ENCODE peak calls at places on chromosomes 2 and 18, in seven cellular contexts. J, H, X, D, Q, F and S are unnamed samples.

GRCh38 chr2:175233135-175233719 is 51.7 kb upstream of the ATP5MC3 start:
- DNase-seq in Q (no peak), D (no peak), H (no peak), F (no peak), J (no peak), X (no peak), S (no peak)

GRCh38 chr2:183179156-183179555 is 54.9 kb downstream of the NUP35 start:
- DNase-seq in J (no peak), Q (no peak), D (no peak), F (no peak), X (no peak), H (no peak), S (no peak)

GRCh38 chr18:7572837-7573236 is 5.7 kb downstream of the PTPRM start:
- DNase-seq in D (no peak), J (no peak), H (no peak), F (no peak), Q (no peak), X (no peak), S (no peak)

GRCh38 chr2:172086349-172087190 is 1.3 kb downstream of the DLX1 start:
- DNase-seq in Q (peak; percentile 57), X (peak; percentile 45), H (no peak), F (peak; percentile 24), D (no peak), J (no peak), S (no peak)

GRCh38 chr2:11583203-11583752 is 49.4 kb downstream of the GREB1 start:
- DNase-seq in J (no peak), F (no peak), H (no peak), Q (no peak), X (no peak), D (no peak), S (no peak)

GRCh38 chr2:235719146-235719942 is 225.5 kb downstream of the AGAP1 start:
- DNase-seq in X (no peak), D (no peak), H (no peak), F (no peak), Q (no peak), J (no peak), S (no peak)

GRCh38 chr2:66576381-66577330 is 141.7 kb downstream of the MEIS1 start:
- DNase-seq in D (peak; percentile 14), F (no peak), H (peak; percentile 35), J (no peak), Q (no peak), X (no peak), S (peak; percentile 28)

GRCh38 chr18:13501896-13502295 is 224.5 kb downstream of the FAM210A start:
- DNase-seq in H (no peak), X (no peak), F (no peak), J (no peak), Q (no peak), D (no peak), S (no peak)

GRCh38 chr2:3282056-3282998 is 95.3 kb downstream of the EIPR1 start:
- DNase-seq in D (no peak), H (peak; percentile 70), F (no peak), X (no peak), Q (no peak), J (peak; percentile 59), S (no peak)

GRCh38 chr18:62071071-62071470 is 115.8 kb downstream of the PIGN start:
- DNase-seq in F (no peak), Q (no peak), X (no peak), H (no peak), J (no peak), D (no peak), S (no peak)

GRCh38 chr2:11762031-11762430 is 15.6 kb downstream of the LPIN1 start:
- DNase-seq in D (no peak), F (no peak), X (no peak), Q (no peak), H (no peak), J (no peak), S (no peak)

GRCh38 chr2:9164112-9164608 is 42.5 kb upstream of the ASAP2 start:
- DNase-seq in F (no peak), Q (no peak), X (no peak), D (no peak), H (no peak), J (no peak), S (no peak)

GRCh38 chr2:71814885-71815284 is 332.8 kb downstream of the CYP26B1 start:
- DNase-seq in F (no peak), Q (no peak), H (no peak), X (no peak), D (no peak), J (no peak), S (no peak)

GRCh38 chr2:160207804-160208661 is 8.0 kb upstream of the ITGB6 start:
- DNase-seq in J (peak; percentile 74), D (peak; percentile 90), Q (peak; percentile 76), F (no peak), H (peak; percentile 66), X (no peak), S (peak; percentile 87)

GRCh38 chr2:136235451-136236418 is 117.8 kb upstream of the CXCR4 start:
- DNase-seq in H (no peak), X (no peak), J (no peak), D (no peak), F (no peak), Q (no peak), S (peak; percentile 62)

GRCh38 chr2:164890533-164890932 is 48.9 kb upstream of the COBLL1 start:
- DNase-seq in D (no peak), H (no peak), X (no peak), F (no peak), J (no peak), Q (no peak), S (no peak)

GRCh38 chr2:23015651-23016050 is 369.3 kb upstream of the KLHL29 start:
- DNase-seq in D (no peak), H (no peak), F (no peak), Q (no peak), X (no peak), J (no peak), S (no peak)

GRCh38 chr2:212842544-212843185 is 304.1 kb upstream of the ERBB4 start:
- DNase-seq in X (no peak), F (no peak), J (no peak), H (no peak), D (no peak), Q (no peak), S (no peak)

GRCh38 chr2:68357608-68358337 is 7.3 kb upstream of the PLEK start:
- DNase-seq in J (no peak), D (peak; percentile 48), X (no peak), Q (peak; percentile 60), H (peak; percentile 61), F (no peak), S (peak; percentile 67)